ENCODE peak calls at places on chromosome 3, in eight cellular contexts. O is lower lobe of right lung; Z is fibroblast of pulmonary artery; E is tibial artery; M is CD4-positive, CD25-positive, alpha-beta regulatory T cell; W is fibroblast of villous mesenchyme; C is CD8-positive, alpha-beta memory T cell; Q is astrocyte of the spinal cord. B is an unnamed sample.
A peak's percentile ranks its signal among the peaks of the same experiment; 100 is the strongest.

GRCh38 chr3:11380314-11380713 is 108.1 kb downstream of the ATG7 start:
- DNase-seq in M (no peak), E (no peak), Q (peak; percentile 39), Z (no peak), W (peak; percentile 85), O (no peak), C (no peak), B (peak; percentile 42)

GRCh38 chr3:146382386-146382785 is 87.0 kb downstream of the PLSCR2 start:
- DNase-seq in Z (peak; percentile 62), C (no peak), E (no peak), W (peak; percentile 26), M (no peak), O (no peak), Q (peak; percentile 44), B (peak; percentile 34)

GRCh38 chr3:69665026-69665739 is 74.1 kb upstream of the MITF start:
- DNase-seq in Q (peak; percentile 42), O (no peak), C (no peak), W (peak; percentile 32), M (no peak), E (no peak), Z (peak; percentile 46), B (peak; percentile 86)

GRCh38 chr3:64651791-64652241 is 36.0 kb downstream of the ADAMTS9 start:
- DNase-seq in C (no peak), W (no peak), Q (no peak), Z (peak; percentile 22), O (no peak), E (no peak), M (no peak), B (peak; percentile 14)

GRCh38 chr3:53813229-53813628 is 33.0 kb downstream of the CHDH start:
- DNase-seq in O (no peak), E (no peak), C (no peak), Z (no peak), M (no peak), Q (no peak), W (no peak), B (no peak)

GRCh38 chr3:72520690-72521308 is 327.4 kb downstream of the SHQ1 start:
- DNase-seq in O (no peak), M (no peak), E (no peak), W (peak; percentile 75), C (no peak), Z (no peak), Q (peak; percentile 85), B (no peak)

GRCh38 chr3:34843479-34843870 is 795.9 kb upstream of the ARPP21 start:
- DNase-seq in M (no peak), O (no peak), W (no peak), C (no peak), Q (peak; percentile 66), Z (peak; percentile 24), E (no peak), B (no peak)

GRCh38 chr3:8581806-8582436 is 62.7 kb downstream of the SSUH2 start:
- DNase-seq in O (peak; percentile 48), E (no peak), M (no peak), C (no peak), Q (peak; percentile 39), Z (no peak), W (peak; percentile 68), B (no peak)

GRCh38 chr3:162489853-162490252 is 993.2 kb downstream of the OTOL1 start:
- DNase-seq in Q (peak; percentile 12), C (no peak), O (no peak), M (no peak), Z (peak; percentile 56), W (peak; percentile 39), E (no peak), B (no peak)

GRCh38 chr3:60190073-60190472 is 1061.2 kb downstream of the FHIT start:
- DNase-seq in Q (no peak), Z (no peak), M (no peak), W (no peak), O (no peak), C (no peak), E (no peak), B (no peak)

DNA sequence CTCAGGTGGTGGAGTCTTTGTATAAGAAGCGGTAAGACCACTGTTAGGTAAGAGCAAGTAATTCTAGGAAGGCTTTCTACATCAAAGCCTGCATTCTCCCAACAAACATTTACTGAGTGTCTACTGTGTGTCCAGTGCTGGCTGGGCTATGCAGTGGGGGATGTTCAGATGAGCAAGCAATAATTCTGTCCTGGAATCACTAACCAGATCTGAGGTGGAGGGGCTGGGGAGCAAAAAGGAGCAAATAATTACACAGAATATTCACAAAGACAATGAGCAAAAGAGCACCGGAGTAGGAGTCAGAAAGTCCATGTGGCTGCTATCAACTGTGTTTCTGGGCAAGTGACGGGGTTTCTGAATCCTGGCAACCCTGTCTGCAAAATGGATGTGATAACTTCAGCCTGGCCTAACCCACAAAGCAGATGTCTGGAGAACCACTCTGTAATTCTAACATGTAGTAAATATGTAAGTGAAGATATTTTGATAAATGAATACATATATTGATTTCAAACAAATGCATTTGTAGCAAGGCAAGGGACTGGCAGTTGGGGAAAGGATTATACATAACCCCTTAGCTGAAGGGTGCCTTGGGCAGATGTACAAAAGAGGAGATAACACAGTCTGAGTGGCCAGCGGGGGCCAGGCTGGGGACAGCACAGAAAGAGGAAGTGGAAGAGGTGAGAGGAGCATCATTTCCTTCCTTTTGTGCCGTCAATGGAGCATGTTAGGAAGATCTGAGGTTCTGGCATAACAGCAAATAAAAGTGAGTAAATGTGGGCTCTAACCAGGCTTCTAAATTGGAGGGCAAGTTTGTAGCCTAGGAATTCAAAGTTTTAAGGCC is 28.8 kb downstream of the CYP8B1 start:
- DNase-seq in Z (no peak), M (no peak), E (peak; percentile 56), W (no peak), O (peak; percentile 58), C (peak; percentile 3), Q (no peak), B (no peak)
- H3K4me3 ChIP-seq in Z (no peak overlapping the region), M (no peak overlapping the region), E (no peak overlapping the region), W (no peak overlapping the region), O (no peak overlapping the region), C (no peak overlapping the region), Q (no peak overlapping the region), B (no peak overlapping the region)

GRCh38 chr3:14602804-14603644 is 48.5 kb upstream of the CCDC174 start:
- DNase-seq in E (no peak), O (no peak), Z (no peak), C (no peak), M (no peak), Q (no peak), W (no peak), B (no peak)
- H3K4me3 ChIP-seq in E (no peak overlapping the region), O (peak overlapping the region; percentile 36), Z (no peak overlapping the region), C (no peak overlapping the region), M (no peak overlapping the region), Q (no peak overlapping the region), W (no peak overlapping the region), B (no peak overlapping the region)

GRCh38 chr3:193756536-193756935 is 163.5 kb downstream of the OPA1 start:
- DNase-seq in W (no peak), C (no peak), Z (no peak), M (no peak), Q (no peak), O (no peak), E (no peak), B (no peak)

GRCh38 chr3:193757457-193757856 is 164.4 kb downstream of the OPA1 start:
- DNase-seq in Q (no peak), E (no peak), Z (no peak), M (no peak), C (no peak), W (no peak), O (no peak), B (no peak)

DNA sequence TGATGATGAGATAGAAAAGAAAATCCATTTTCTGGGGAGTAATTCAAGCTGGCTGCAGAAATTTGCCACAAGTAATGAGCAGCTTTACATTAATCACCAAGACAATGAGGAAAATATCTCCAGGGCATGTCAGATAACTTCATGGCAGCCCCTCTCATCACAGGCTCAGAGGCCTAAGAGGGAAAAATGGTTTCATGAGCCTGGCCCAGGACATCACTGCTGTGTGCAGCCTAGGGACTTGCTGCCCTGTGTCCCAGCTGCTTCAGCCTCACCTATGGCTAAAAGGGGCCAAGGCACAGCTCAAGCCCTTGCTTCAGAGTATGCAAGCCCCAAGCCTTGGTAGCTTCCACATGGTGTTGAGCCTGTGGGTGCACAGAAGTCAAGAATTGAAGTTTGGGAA is 161.7 kb downstream of the OPA1 start:
- DNase-seq in C (no peak), Z (no peak), O (no peak), M (no peak), W (no peak), E (no peak), Q (no peak), B (no peak)
- H3K4me3 ChIP-seq in C (no peak overlapping the region), Z (no peak overlapping the region), O (no peak overlapping the region), M (no peak overlapping the region), W (no peak overlapping the region), E (no peak overlapping the region), Q (no peak overlapping the region), B (no peak overlapping the region)

GRCh38 chr3:177596822-177597271 is 399.6 kb upstream of the TBL1XR1 start:
- DNase-seq in O (no peak), M (no peak), C (no peak), Q (no peak), E (no peak), W (no peak), Z (no peak), B (no peak)
- H3K4me3 ChIP-seq in O (no peak overlapping the region), M (peak overlapping the region; percentile 77), C (peak overlapping the region; percentile 7), Q (no peak overlapping the region), E (no peak overlapping the region), W (no peak overlapping the region), Z (no peak overlapping the region), B (no peak overlapping the region)

GRCh38 chr3:38316356-38317185 is 30.0 kb upstream of the XYLB start:
- DNase-seq in C (no peak), E (no peak), Z (no peak), W (no peak), M (no peak), Q (no peak), O (no peak), B (no peak)
- H3K4me3 ChIP-seq in C (no peak overlapping the region), E (no peak overlapping the region), Z (no peak overlapping the region), W (no peak overlapping the region), M (no peak overlapping the region), Q (no peak overlapping the region), O (no peak overlapping the region), B (no peak overlapping the region)

GRCh38 chr3:21747376-21747775 is 3.6 kb downstream of the ZNF385D start:
- DNase-seq in Q (peak; percentile 41), E (no peak), C (no peak), M (no peak), O (no peak), Z (no peak), W (no peak), B (no peak)
- H3K4me3 ChIP-seq in Q (no peak overlapping the region), E (peak overlapping the region; percentile 62), C (no peak overlapping the region), M (no peak overlapping the region), O (no peak overlapping the region), Z (no peak overlapping the region), W (no peak overlapping the region), B (no peak overlapping the region)

GRCh38 chr3:123025642-123026521 is 1.7 kb downstream of the SEMA5B start:
- DNase-seq in Z (no peak), O (peak; percentile 48), E (no peak), C (no peak), M (no peak), W (no peak), Q (no peak), B (no peak)
- H3K4me3 ChIP-seq in Z (no peak overlapping the region), O (peak overlapping the region; percentile 65), E (peak overlapping the region; percentile 51), C (no peak overlapping the region), M (no peak overlapping the region), W (no peak overlapping the region), Q (peak overlapping the region; percentile 5), B (no peak overlapping the region)

DNA sequence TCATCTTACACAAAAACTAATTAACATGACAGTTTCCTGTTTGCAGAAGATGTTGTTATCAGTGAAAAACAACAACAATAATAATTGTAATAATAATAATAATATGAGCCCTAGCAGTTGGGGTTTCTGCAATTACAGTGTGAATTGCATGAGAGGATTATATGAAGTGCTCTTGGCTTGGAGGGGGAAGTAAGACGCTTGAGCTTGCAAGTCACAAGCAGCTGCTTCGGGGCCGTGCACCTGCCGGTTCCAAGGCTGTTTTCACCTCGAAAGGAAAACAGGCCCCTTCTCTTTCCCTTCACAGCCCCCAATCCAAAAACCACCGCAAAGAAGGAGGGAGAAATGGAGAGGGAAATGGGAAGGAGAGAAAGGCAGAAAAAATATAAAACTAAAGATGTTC is 284.4 kb upstream of the ATP11B start:
- DNase-seq in Z (no peak), W (no peak), E (no peak), Q (no peak), M (no peak), O (no peak), C (no peak), B (no peak)
- H3K4me3 ChIP-seq in Z (no peak overlapping the region), W (no peak overlapping the region), E (no peak overlapping the region), Q (no peak overlapping the region), M (no peak overlapping the region), O (no peak overlapping the region), C (no peak overlapping the region), B (no peak overlapping the region)

B was measured in endothelial cell of umbilical vein.